ENCODE peak calls at places on chromosomes 2 and 18, in seven cellular contexts. One of them, this sample, is unnamed.

GRCh38 chr18:34783485-34783884 is 73.4 kb downstream of the DTNA start:
- DNase-seq in IMR-90: peak
- DNase-seq in AG09319: no peak
- DNase-seq in GM03348: no peak
- DNase-seq in RCC 7860: no peak
- DNase-seq in ecto neural progenitor cell: no peak
- DNase-seq in T1000: no peak
- DNase-seq in this sample: no peak

GRCh38 chr18:79549638-79550000 is 130.0 kb upstream of the CTDP1 start:
- DNase-seq in IMR-90: no peak
- DNase-seq in AG09319: no peak
- DNase-seq in GM03348: no peak
- DNase-seq in RCC 7860: no peak
- DNase-seq in ecto neural progenitor cell: no peak
- DNase-seq in T1000: no peak
- DNase-seq in this sample: no peak

GRCh38 chr2:240642061-240642805 is 17.0 kb downstream of the GPR35 start:
- DNase-seq in IMR-90: no peak
- DNase-seq in AG09319: no peak
- DNase-seq in GM03348: peak
- DNase-seq in RCC 7860: no peak
- DNase-seq in ecto neural progenitor cell: peak
- DNase-seq in T1000: no peak
- DNase-seq in this sample: no peak

GRCh38 chr2:11644293-11644692 is 25.7 kb downstream of the NTSR2 start:
- DNase-seq in IMR-90: no peak
- DNase-seq in AG09319: no peak
- DNase-seq in GM03348: no peak
- DNase-seq in RCC 7860: no peak
- DNase-seq in ecto neural progenitor cell: no peak
- DNase-seq in T1000: no peak
- DNase-seq in this sample: no peak

GRCh38 chr2:86003967-86004366 is 101.7 kb downstream of the POLR1A start:
- DNase-seq in IMR-90: no peak
- DNase-seq in AG09319: no peak
- DNase-seq in GM03348: no peak
- DNase-seq in RCC 7860: no peak
- DNase-seq in ecto neural progenitor cell: no peak
- DNase-seq in T1000: no peak
- DNase-seq in this sample: no peak

GRCh38 chr18:54961016-54961423 is 1.8 kb upstream of the CCDC68 start:
- DNase-seq in IMR-90: peak
- DNase-seq in AG09319: peak
- DNase-seq in GM03348: no peak
- DNase-seq in RCC 7860: no peak
- DNase-seq in ecto neural progenitor cell: no peak
- DNase-seq in T1000: no peak
- DNase-seq in this sample: no peak

GRCh38 chr2:105617631-105618350 is 126.9 kb upstream of the NCK2 start:
- DNase-seq in IMR-90: no peak
- DNase-seq in AG09319: no peak
- DNase-seq in GM03348: no peak
- DNase-seq in RCC 7860: no peak
- DNase-seq in ecto neural progenitor cell: no peak
- DNase-seq in T1000: no peak
- DNase-seq in this sample: peak

GRCh38 chr2:75608684-75609333 is 37.8 kb upstream of the MRPL19 start:
- DNase-seq in IMR-90: peak
- DNase-seq in AG09319: no peak
- DNase-seq in GM03348: peak
- DNase-seq in RCC 7860: peak
- DNase-seq in ecto neural progenitor cell: peak
- DNase-seq in T1000: peak
- DNase-seq in this sample: peak

GRCh38 chr2:134207589-134208209 is 46.2 kb upstream of the MGAT5 start:
- DNase-seq in IMR-90: peak
- DNase-seq in AG09319: no peak
- DNase-seq in GM03348: peak
- DNase-seq in RCC 7860: no peak
- DNase-seq in ecto neural progenitor cell: peak
- DNase-seq in T1000: no peak
- DNase-seq in this sample: no peak

GRCh38 chr2:236177604-236177966 is 9.4 kb upstream of the GBX2 start:
- DNase-seq in IMR-90: peak
- DNase-seq in AG09319: no peak
- DNase-seq in GM03348: no peak
- DNase-seq in RCC 7860: no peak
- DNase-seq in ecto neural progenitor cell: peak
- DNase-seq in T1000: peak
- DNase-seq in this sample: no peak

GRCh38 chr2:71060871-71061270 is 7.6 kb upstream of the NAGK start:
- DNase-seq in IMR-90: no peak
- DNase-seq in AG09319: no peak
- DNase-seq in GM03348: peak
- DNase-seq in RCC 7860: no peak
- DNase-seq in ecto neural progenitor cell: no peak
- DNase-seq in T1000: no peak
- DNase-seq in this sample: no peak

GRCh38 chr18:9557250-9557943 is 57.0 kb downstream of the PPP4R1 start:
- DNase-seq in IMR-90: peak
- DNase-seq in AG09319: no peak
- DNase-seq in GM03348: no peak
- DNase-seq in RCC 7860: no peak
- DNase-seq in ecto neural progenitor cell: no peak
- DNase-seq in T1000: no peak
- DNase-seq in this sample: no peak

GRCh38 chr2:80328033-80328635 is 23.6 kb upstream of the LRRTM1 start:
- DNase-seq in IMR-90: no peak
- DNase-seq in AG09319: no peak
- DNase-seq in GM03348: no peak
- DNase-seq in RCC 7860: no peak
- DNase-seq in ecto neural progenitor cell: no peak
- DNase-seq in T1000: no peak
- DNase-seq in this sample: no peak

GRCh38 chr2:71879509-71880184 is 268.0 kb downstream of the CYP26B1 start:
- DNase-seq in IMR-90: no peak
- DNase-seq in AG09319: no peak
- DNase-seq in GM03348: no peak
- DNase-seq in RCC 7860: no peak
- DNase-seq in ecto neural progenitor cell: no peak
- DNase-seq in T1000: no peak
- DNase-seq in this sample: no peak

GRCh38 chr18:31835528-31836138 is 75.0 kb upstream of the SLC25A52 start:
- DNase-seq in IMR-90: peak
- DNase-seq in AG09319: no peak
- DNase-seq in GM03348: no peak
- DNase-seq in RCC 7860: no peak
- DNase-seq in ecto neural progenitor cell: no peak
- DNase-seq in T1000: no peak
- DNase-seq in this sample: no peak

GRCh38 chr2:32741575-32741974 is 113.7 kb downstream of the TTC27 start:
- DNase-seq in IMR-90: no peak
- DNase-seq in AG09319: no peak
- DNase-seq in GM03348: no peak
- DNase-seq in RCC 7860: no peak
- DNase-seq in ecto neural progenitor cell: no peak
- DNase-seq in T1000: no peak
- DNase-seq in this sample: no peak

GRCh38 chr2:73101626-73102256 is 11.0 kb downstream of the RAB11FIP5 start:
- DNase-seq in IMR-90: no peak
- DNase-seq in AG09319: no peak
- DNase-seq in GM03348: peak
- DNase-seq in RCC 7860: no peak
- DNase-seq in ecto neural progenitor cell: no peak
- DNase-seq in T1000: no peak
- DNase-seq in this sample: no peak

GRCh38 chr18:70454705-70455322 is 166.0 kb downstream of the SOCS6 start:
- DNase-seq in IMR-90: peak
- DNase-seq in AG09319: peak
- DNase-seq in GM03348: peak
- DNase-seq in RCC 7860: peak
- DNase-seq in ecto neural progenitor cell: no peak
- DNase-seq in T1000: peak
- DNase-seq in this sample: peak